ENCODE peak calls at places on chromosomes 7 and 10, in nine cellular contexts. B, E, M, Y, P, T, S, D and H are unnamed samples. For H3K4me1, the result is how much of the 10 kb centered on the place peaks cover.

GRCh38 chr10:30384791-30385201 is 35.7 kb upstream of the MTPAP start:
- DNase-seq in B (no peak), E (no peak), M (no peak), Y (no peak), P (peak), T (no peak), S (no peak), D (no peak), H (no peak)

GRCh38 chr7:33446551-33446950 is 317.2 kb downstream of the BBS9 start:
- DNase-seq in B (no peak), E (no peak), M (no peak), Y (no peak), P (no peak), T (no peak), S (no peak), D (no peak), H (no peak)

GRCh38 chr10:76576276-76576962 is 1061.2 kb downstream of the KCNMA1 start:
- DNase-seq in B (no peak), E (no peak), M (no peak), Y (no peak), P (peak), T (no peak), S (no peak), D (no peak), H (no peak)

GRCh38 chr7:23467731-23468720 is 2.3 kb downstream of the IGF2BP3 start:
- DNase-seq in B (no peak), E (no peak), M (peak), Y (no peak), P (peak), T (no peak), S (peak), D (no peak), H (no peak)

GRCh38 chr10:132001238-132001977 is 19.7 kb upstream of the BNIP3 start:
- DNase-seq in B (no peak), E (no peak), M (no peak), Y (peak), P (no peak), T (no peak), S (no peak), D (no peak), H (no peak)

GRCh38 chr10:131205556-131205955 is 106.0 kb downstream of the TCERG1L start:
- DNase-seq in B (no peak), E (no peak), M (no peak), Y (no peak), P (no peak), T (no peak), S (no peak), D (no peak), H (no peak)

GRCh38 chr10:100645609-100646008 is 99.8 kb upstream of the PAX2 start:
- DNase-seq in B (no peak), E (no peak), M (no peak), Y (no peak), P (no peak), T (no peak), S (no peak), D (no peak), H (no peak)

GRCh38 chr10:125133706-125134482 is 26.5 kb downstream of the CTBP2 start:
- DNase-seq in B (peak), E (no peak), M (no peak), Y (no peak), P (no peak), T (no peak), S (no peak), D (no peak), H (no peak)

GRCh38 chr10:19979628-19980027 is 163.4 kb downstream of the PLXDC2 start:
- DNase-seq in B (no peak), E (no peak), M (no peak), Y (no peak), P (no peak), T (no peak), S (no peak), D (no peak), H (no peak)

GRCh38 chr7:84975586-84976185 is 211.2 kb downstream of the SEMA3D start:
- DNase-seq in B (no peak), E (no peak), M (no peak), Y (no peak), P (peak), T (no peak), S (peak), D (no peak), H (no peak)

GRCh38 chr10:28822719-28823464 is 145.6 kb downstream of the BAMBI start:
- DNase-seq in B (no peak), E (no peak), M (no peak), Y (no peak), P (no peak), T (no peak), S (no peak), D (no peak), H (peak)

GRCh38 chr10:104300736-104301292 is 31.8 kb downstream of the GSTO2 start:
- DNase-seq in B (no peak), E (no peak), M (no peak), Y (no peak), P (peak), T (no peak), S (peak), D (peak), H (no peak)

GRCh38 chr7:50068026-50068425 is 25.0 kb downstream of the ZPBP start:
- DNase-seq in B (no peak), E (no peak), M (peak), Y (no peak), P (no peak), T (no peak), S (no peak), D (no peak), H (peak)

GRCh38 chr7:27636326-27637006 is 26.2 kb downstream of the HIBADH start:
- DNase-seq in B (no peak), E (no peak), M (no peak), Y (no peak), P (peak), T (no peak), S (no peak), D (no peak), H (no peak)

GRCh38 chr10:47033541-47034270 is 122.5 kb downstream of the PTPN20 start:
- DNase-seq in B (peak), E (no peak), M (no peak), Y (no peak), P (no peak), T (no peak), S (no peak), D (no peak), H (no peak)

GRCh38 chr7:106346678-106347217 is 62.0 kb upstream of the NAMPT start:
- DNase-seq in B (no peak), E (no peak), M (peak), Y (no peak), P (peak), T (peak), S (peak), D (no peak), H (no peak)

GRCh38 chr7:101277155-101277554 is 32.3 kb upstream of the FIS1 start:
- DNase-seq in B (no peak), E (no peak), M (no peak), Y (no peak), P (no peak), T (no peak), S (no peak), D (no peak), H (no peak)

GRCh38 chr7:67392596-67393438 is 396.2 kb downstream of the TYW1 start:
- DNase-seq in B (no peak), E (no peak), M (no peak), Y (no peak), P (no peak), T (no peak), S (no peak), D (no peak), H (no peak)

GRCh38 chr10:133102415-133103095 is 14.8 kb downstream of the ADGRA1 start:
- DNase-seq in B (no peak), E (no peak), M (no peak), Y (no peak), P (no peak), T (no peak), S (no peak), D (no peak), H (no peak)

GRCh38 chr7:122803851-122804250 is 82.4 kb downstream of the CADPS2 start:
- DNase-seq in B (no peak), E (no peak), M (no peak), Y (no peak), P (no peak), T (no peak), S (no peak), D (no peak), H (no peak)

GRCh38 chr10:132654708-132655661 is 117.4 kb downstream of the INPP5A start:
- DNase-seq in B (no peak), E (peak), M (peak), Y (peak), P (peak), T (no peak), S (peak), D (no peak), H (peak)

GRCh38 chr7:50497068-50497642 is 47.0 kb upstream of the FIGNL1 start:
- DNase-seq in B (no peak), E (peak), M (no peak), Y (no peak), P (peak), T (no peak), S (peak), D (no peak), H (peak)

GRCh38 chr10:53664620-53665019 is 892.0 kb upstream of the MBL2 start:
- DNase-seq in B (no peak), E (peak), M (no peak), Y (no peak), P (no peak), T (no peak), S (peak), D (no peak), H (peak)

GRCh38 chr10:119368991-119369869 is 161.9 kb downstream of the GRK5 start:
- DNase-seq in B (no peak), E (no peak), M (no peak), Y (no peak), P (no peak), T (no peak), S (peak), D (no peak), H (no peak)
- H3K4me1 ChIP-seq in B (under half), E (under half), M (under half), Y (half or more), P (half or more), T (under half), S (under half), D (under half), H (under half)

DNA sequence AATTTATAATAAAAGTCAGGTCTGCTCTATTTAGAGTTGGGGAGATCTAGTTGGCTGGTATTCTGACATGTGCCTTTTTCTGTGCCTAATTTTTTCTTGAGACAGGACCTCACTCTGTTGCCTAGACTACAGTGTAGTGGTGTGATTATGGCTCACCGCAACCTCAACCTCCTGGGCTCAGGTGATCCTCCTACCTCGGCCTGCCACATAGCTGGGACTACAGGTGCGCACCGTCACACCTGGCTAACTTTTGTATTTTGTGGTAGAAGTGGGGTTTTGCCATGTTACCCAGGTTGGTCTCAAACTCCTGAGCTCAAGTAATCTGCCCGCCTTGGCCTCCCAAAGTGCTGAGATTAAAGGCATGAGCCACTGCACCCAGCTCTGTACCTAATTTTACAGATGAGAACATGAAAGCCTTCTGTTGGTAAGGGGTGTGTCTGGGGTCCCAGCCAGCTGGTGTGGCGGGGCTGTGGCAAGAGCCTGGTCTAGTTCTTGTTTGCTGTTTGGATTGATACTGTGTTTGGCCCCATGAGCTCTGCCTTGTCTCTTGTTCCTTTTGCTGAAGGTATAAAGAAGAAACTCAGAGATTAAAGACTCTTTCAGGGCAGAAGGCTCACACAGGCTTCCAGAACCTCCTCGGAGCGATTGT is 31.4 kb downstream of the POR start:
- DNase-seq in B (no peak), E (no peak), M (no peak), Y (no peak), P (no peak), T (no peak), S (no peak), D (no peak), H (no peak)
- H3K4me1 ChIP-seq in B (under half), E (under half), M (under half), Y (half or more), P (under half), T (under half), S (under half), D (under half), H (under half)

GRCh38 chr10:69048103-69048502 is 39.8 kb upstream of the SRGN start:
- DNase-seq in B (no peak), E (no peak), M (no peak), Y (peak), P (no peak), T (no peak), S (no peak), D (no peak), H (no peak)
- H3K4me1 ChIP-seq in B (under half), E (under half), M (under half), Y (half or more), P (under half), T (under half), S (under half), D (under half), H (under half)

GRCh38 chr7:1287629-1288225 is 55.1 kb downstream of the UNCX start:
- DNase-seq in B (no peak), E (peak), M (no peak), Y (no peak), P (no peak), T (no peak), S (no peak), D (no peak), H (no peak)
- H3K4me1 ChIP-seq in B (under half), E (under half), M (under half), Y (under half), P (under half), T (under half), S (under half), D (under half), H (under half)

GRCh38 chr10:129459762-129460539 is 7.1 kb upstream of the MGMT start:
- DNase-seq in B (no peak), E (no peak), M (no peak), Y (no peak), P (no peak), T (no peak), S (no peak), D (no peak), H (no peak)
- H3K4me1 ChIP-seq in B (under half), E (under half), M (under half), Y (under half), P (under half), T (under half), S (under half), D (under half), H (under half)

DNA sequence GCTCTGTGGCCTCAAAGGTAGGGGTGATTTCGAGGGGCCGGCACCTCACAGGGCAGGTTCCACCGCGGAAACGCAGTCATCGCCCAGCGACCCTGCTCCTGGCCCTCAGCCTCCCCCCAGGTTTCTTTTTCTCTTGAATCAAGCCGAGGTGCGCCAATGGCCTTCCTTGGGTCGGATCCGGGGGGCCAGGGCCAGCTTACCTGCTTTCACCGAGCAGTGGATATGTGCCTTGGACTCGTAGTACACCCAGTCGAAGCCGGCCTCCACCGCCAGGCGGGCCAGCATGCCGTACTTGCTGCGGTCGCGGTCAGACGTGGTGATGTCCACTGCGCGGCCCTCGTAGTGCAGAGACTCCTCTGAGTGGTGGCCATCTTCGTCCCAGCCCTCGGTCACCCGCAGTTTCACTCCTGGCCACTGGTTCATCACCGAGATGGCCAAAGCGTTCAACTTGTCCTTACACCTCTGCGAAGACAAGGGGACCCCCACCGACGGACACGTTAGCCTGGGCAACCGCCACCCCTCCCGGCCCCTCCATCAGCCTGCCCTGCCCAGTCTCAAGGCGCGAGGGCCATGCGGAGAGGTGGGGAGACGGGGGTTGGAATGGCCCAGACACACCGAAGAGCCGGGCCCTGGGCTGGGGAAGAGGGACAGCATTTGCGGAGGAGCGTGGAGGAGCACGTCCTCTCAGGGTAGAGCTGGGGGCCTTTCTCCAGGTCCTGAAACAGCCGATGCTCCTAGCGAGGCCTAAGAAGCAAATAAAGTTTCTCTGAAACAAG is 6.0 kb downstream of the SHH start:
- DNase-seq in B (no peak), E (no peak), M (no peak), Y (no peak), P (no peak), T (no peak), S (no peak), D (no peak), H (no peak)
- H3K4me1 ChIP-seq in B (under half), E (under half), M (under half), Y (half or more), P (under half), T (under half), S (under half), D (under half), H (under half)